ENCODE peak calls at places on chromosomes 6 and 20, in four cellular contexts. K is CD8-positive, alpha-beta memory T cell; N is progenitor cell of endocrine pancreas; F is choroid plexus epithelial cell. U is an unnamed sample.

GRCh38 chr20:49501917-49502316 is 19.4 kb upstream of the KCNB1 start:
- DNase-seq in K (no peak), N (no peak), F (peak), U (no peak)

GRCh38 chr20:32672982-32673727 is 586 bp downstream of the C20orf203 start:
- DNase-seq in K (peak), N (no peak), F (no peak), U (peak)

GRCh38 chr6:17842014-17842776 is 135.5 kb upstream of the NUP153 start:
- DNase-seq in K (no peak), N (no peak), F (no peak), U (no peak)

GRCh38 chr6:130559166-130559565 is 193.3 kb downstream of the TMEM200A start:
- DNase-seq in K (no peak), N (no peak), F (peak), U (no peak)

GRCh38 chr6:163354779-163355431 is 59.6 kb upstream of the QKI start:
- DNase-seq in K (no peak), N (no peak), F (no peak), U (no peak)

GRCh38 chr6:63640062-63640461 is 4.5 kb downstream of the PHF3 start:
- DNase-seq in K (no peak), N (no peak), F (peak), U (no peak)

GRCh38 chr6:169342655-169343054 is 89.0 kb upstream of the THBS2 start:
- DNase-seq in K (no peak), N (no peak), F (no peak), U (no peak)

GRCh38 chr6:142531727-142532126 is 229.9 kb downstream of the ADGRG6 start:
- DNase-seq in K (no peak), N (no peak), F (peak), U (no peak)

GRCh38 chr20:63529180-63529860 is 7.9 kb downstream of the PTK6 start:
- DNase-seq in K (no peak), N (peak), F (no peak), U (no peak)

GRCh38 chr6:140039343-140039742 is 664.9 kb upstream of the CITED2 start:
- DNase-seq in K (no peak), N (no peak), F (no peak), U (no peak)

GRCh38 chr20:10927011-10927583 is 253.3 kb upstream of the JAG1 start:
- DNase-seq in K (no peak), N (no peak), F (no peak), U (no peak)

GRCh38 chr6:158825951-158826306 is 6.8 kb upstream of the EZR start:
- DNase-seq in K (no peak), N (no peak), F (peak), U (no peak)

GRCh38 chr20:46576774-46577395 is 26.4 kb upstream of the OCSTAMP start:
- DNase-seq in K (no peak), N (no peak), F (no peak), U (no peak)

GRCh38 chr6:1527098-1527497 is 82.6 kb upstream of the FOXC1 start:
- DNase-seq in K (no peak), N (no peak), F (peak), U (peak)

GRCh38 chr20:24337551-24337950 is 131.9 kb upstream of the SYNDIG1 start:
- DNase-seq in K (no peak), N (no peak), F (no peak), U (no peak)

GRCh38 chr20:7108929-7109328 is 341.4 kb downstream of the BMP2 start:
- DNase-seq in K (no peak), N (no peak), F (no peak), U (no peak)

GRCh38 chr6:91436448-91436847 is 849.6 kb upstream of the MAP3K7 start:
- DNase-seq in K (no peak), N (no peak), F (no peak), U (no peak)

GRCh38 chr6:150142657-150143501 is at the start of gene PPP1R14C:
- DNase-seq in K (no peak), N (peak), F (no peak), U (no peak)

GRCh38 chr20:18853946-18854646 is 40.5 kb downstream of the SCP2D1 start:
- DNase-seq in K (no peak), N (no peak), F (no peak), U (no peak)

GRCh38 chr6:22147983-22148797 is 148.6 kb downstream of the PRL start:
- DNase-seq in K (no peak), N (no peak), F (peak), U (peak)

GRCh38 chr6:170130771-170131241 is 160.1 kb downstream of the DLL1 start:
- DNase-seq in K (no peak), N (no peak), F (no peak), U (no peak)

GRCh38 chr20:11941593-11942261 is 24.0 kb downstream of the BTBD3 start:
- DNase-seq in K (no peak), N (no peak), F (no peak), U (no peak)

GRCh38 chr20:62360854-62361798 is 6.0 kb downstream of the LAMA5 start:
- DNase-seq in K (no peak), N (no peak), F (no peak), U (no peak)

GRCh38 chr6:154230910-154231595 is 125.5 kb downstream of the IPCEF1 start:
- DNase-seq in K (no peak), N (no peak), F (no peak), U (no peak)

GRCh38 chr6:51514396-51515051 is 572.9 kb downstream of the PKHD1 start:
- DNase-seq in K (no peak), N (no peak), F (peak), U (no peak)

GRCh38 chr6:52543262-52543661 is 33.6 kb downstream of the TRAM2 start:
- DNase-seq in K (no peak), N (no peak), F (peak), U (no peak)

GRCh38 chr6:153090241-153090930 is 40.7 kb downstream of the RGS17 start:
- DNase-seq in K (no peak), N (no peak), F (peak), U (no peak)

GRCh38 chr6:53578371-53578770 is 33.5 kb upstream of the GCLC start:
- DNase-seq in K (no peak), N (no peak), F (no peak), U (no peak)

GRCh38 chr6:5674723-5675122 is 332.0 kb downstream of the NRN1 start:
- DNase-seq in K (no peak), N (no peak), F (no peak), U (no peak)

GRCh38 chr6:33964387-33964786 is 160.6 kb upstream of the MLN start:
- DNase-seq in K (no peak), N (no peak), F (no peak), U (no peak)

GRCh38 chr6:137625808-137626207 is 131.6 kb upstream of the OLIG3 start:
- DNase-seq in K (no peak), N (no peak), F (no peak), U (no peak)

GRCh38 chr6:43311681-43312080 is 3.1 kb upstream of the CRIP3 start:
- DNase-seq in K (no peak), N (no peak), F (no peak), U (no peak)

GRCh38 chr20:15942130-15942529 is 631.1 kb downstream of the KIF16B start:
- DNase-seq in K (no peak), N (no peak), F (no peak), U (no peak)

GRCh38 chr6:78810146-78810545 is 57.2 kb upstream of the IRAK1BP1 start:
- DNase-seq in K (no peak), N (no peak), F (peak), U (no peak)

GRCh38 chr6:154613137-154613676 is 102.7 kb upstream of the CNKSR3 start:
- DNase-seq in K (no peak), N (no peak), F (peak), U (no peak)

GRCh38 chr6:90086517-90086916 is 192.2 kb downstream of the GJA10 start:
- DNase-seq in K (no peak), N (no peak), F (no peak), U (no peak)

GRCh38 chr20:371755-372542 is 8.6 kb upstream of the TRIB3 start:
- DNase-seq in K (no peak), N (no peak), F (peak), U (no peak)